ENCODE peak calls at places on chromosomes 13 and 19, in seven cellular contexts. One of them, this sample, is unnamed.

GRCh38 chr13:54029226-54029625 is 1000.6 kb downstream of the OLFM4 start:
- DNase-seq in T-helper 1 cell: no peak
- DNase-seq in heart left ventricle: no peak
- DNase-seq in frontal cortex: no peak
- DNase-seq in mesothelial cell of epicardium: no peak
- DNase-seq in foreskin keratinocyte: peak
- DNase-seq in GM18507: no peak
- DNase-seq in this sample: no peak

GRCh38 chr13:23618341-23618740 is 48.1 kb downstream of the TNFRSF19 start:
- DNase-seq in T-helper 1 cell: no peak
- DNase-seq in heart left ventricle: no peak
- DNase-seq in frontal cortex: no peak
- DNase-seq in mesothelial cell of epicardium: no peak
- DNase-seq in foreskin keratinocyte: peak
- DNase-seq in GM18507: no peak
- DNase-seq in this sample: no peak

GRCh38 chr13:100454876-100455275 is 133.7 kb downstream of the GGACT start:
- DNase-seq in T-helper 1 cell: no peak
- DNase-seq in heart left ventricle: no peak
- DNase-seq in frontal cortex: no peak
- DNase-seq in mesothelial cell of epicardium: no peak
- DNase-seq in foreskin keratinocyte: peak
- DNase-seq in GM18507: no peak
- DNase-seq in this sample: no peak

GRCh38 chr13:101552286-101552685 is 99.8 kb downstream of the ITGBL1 start:
- DNase-seq in T-helper 1 cell: no peak
- DNase-seq in heart left ventricle: no peak
- DNase-seq in frontal cortex: no peak
- DNase-seq in mesothelial cell of epicardium: no peak
- DNase-seq in foreskin keratinocyte: no peak
- DNase-seq in GM18507: no peak
- DNase-seq in this sample: no peak

GRCh38 chr19:16836115-16836905 is 7.1 kb downstream of the SIN3B start:
- DNase-seq in T-helper 1 cell: no peak
- DNase-seq in heart left ventricle: peak
- DNase-seq in frontal cortex: no peak
- DNase-seq in mesothelial cell of epicardium: no peak
- DNase-seq in foreskin keratinocyte: peak
- DNase-seq in GM18507: no peak
- DNase-seq in this sample: no peak

GRCh38 chr19:50332264-50333038 is 3.3 kb upstream of the KCNC3 start:
- DNase-seq in T-helper 1 cell: no peak
- DNase-seq in heart left ventricle: peak
- DNase-seq in frontal cortex: no peak
- DNase-seq in mesothelial cell of epicardium: peak
- DNase-seq in foreskin keratinocyte: no peak
- DNase-seq in GM18507: no peak
- DNase-seq in this sample: no peak

GRCh38 chr13:90947976-90948375 is 399.5 kb upstream of the MIR17HG start:
- DNase-seq in T-helper 1 cell: no peak
- DNase-seq in heart left ventricle: no peak
- DNase-seq in frontal cortex: no peak
- DNase-seq in mesothelial cell of epicardium: no peak
- DNase-seq in foreskin keratinocyte: peak
- DNase-seq in GM18507: no peak
- DNase-seq in this sample: no peak

GRCh38 chr13:33937373-33938087 is 119.6 kb downstream of the RFC3 start:
- DNase-seq in T-helper 1 cell: no peak
- DNase-seq in heart left ventricle: no peak
- DNase-seq in frontal cortex: no peak
- DNase-seq in mesothelial cell of epicardium: no peak
- DNase-seq in foreskin keratinocyte: no peak
- DNase-seq in GM18507: no peak
- DNase-seq in this sample: no peak

GRCh38 chr13:98873377-98874028 is 104.4 kb downstream of the DOCK9 start:
- DNase-seq in T-helper 1 cell: no peak
- DNase-seq in heart left ventricle: no peak
- DNase-seq in frontal cortex: no peak
- DNase-seq in mesothelial cell of epicardium: no peak
- DNase-seq in foreskin keratinocyte: no peak
- DNase-seq in GM18507: no peak
- DNase-seq in this sample: no peak

GRCh38 chr19:11279505-11280236 is 16.3 kb upstream of the TSPAN16 start:
- DNase-seq in T-helper 1 cell: peak
- DNase-seq in heart left ventricle: no peak
- DNase-seq in frontal cortex: no peak
- DNase-seq in mesothelial cell of epicardium: no peak
- DNase-seq in foreskin keratinocyte: no peak
- DNase-seq in GM18507: no peak
- DNase-seq in this sample: no peak

GRCh38 chr13:62684359-62684758 is 1268.7 kb upstream of the PCDH20 start:
- DNase-seq in T-helper 1 cell: no peak
- DNase-seq in heart left ventricle: no peak
- DNase-seq in frontal cortex: no peak
- DNase-seq in mesothelial cell of epicardium: no peak
- DNase-seq in foreskin keratinocyte: no peak
- DNase-seq in GM18507: no peak
- DNase-seq in this sample: no peak

GRCh38 chr13:39273953-39274352 is 235.7 kb downstream of the NHLRC3 start:
- DNase-seq in T-helper 1 cell: no peak
- DNase-seq in heart left ventricle: no peak
- DNase-seq in frontal cortex: no peak
- DNase-seq in mesothelial cell of epicardium: no peak
- DNase-seq in foreskin keratinocyte: no peak
- DNase-seq in GM18507: no peak
- DNase-seq in this sample: no peak

GRCh38 chr19:41753159-41753558 is 2.2 kb upstream of the CEACAM6 start:
- DNase-seq in T-helper 1 cell: peak
- DNase-seq in heart left ventricle: peak
- DNase-seq in frontal cortex: no peak
- DNase-seq in mesothelial cell of epicardium: no peak
- DNase-seq in foreskin keratinocyte: no peak
- DNase-seq in GM18507: peak
- DNase-seq in this sample: no peak

GRCh38 chr19:18046066-18046718 is 38.2 kb downstream of the ARRDC2 start:
- DNase-seq in T-helper 1 cell: no peak
- DNase-seq in heart left ventricle: no peak
- DNase-seq in frontal cortex: no peak
- DNase-seq in mesothelial cell of epicardium: no peak
- DNase-seq in foreskin keratinocyte: peak
- DNase-seq in GM18507: no peak
- DNase-seq in this sample: peak

GRCh38 chr13:114309806-114310410 is 4.4 kb upstream of the CHAMP1 start:
- DNase-seq in T-helper 1 cell: no peak
- DNase-seq in heart left ventricle: no peak
- DNase-seq in frontal cortex: no peak
- DNase-seq in mesothelial cell of epicardium: no peak
- DNase-seq in foreskin keratinocyte: no peak
- DNase-seq in GM18507: no peak
- DNase-seq in this sample: peak

GRCh38 chr19:2775556-2776430 is 7.3 kb downstream of the SGTA start:
- DNase-seq in T-helper 1 cell: peak
- DNase-seq in heart left ventricle: peak
- DNase-seq in frontal cortex: no peak
- DNase-seq in mesothelial cell of epicardium: no peak
- DNase-seq in foreskin keratinocyte: no peak
- DNase-seq in GM18507: peak
- DNase-seq in this sample: peak

GRCh38 chr13:73937420-73937819 is 196.8 kb downstream of the KLF12 start:
- DNase-seq in T-helper 1 cell: no peak
- DNase-seq in heart left ventricle: no peak
- DNase-seq in frontal cortex: no peak
- DNase-seq in mesothelial cell of epicardium: no peak
- DNase-seq in foreskin keratinocyte: no peak
- DNase-seq in GM18507: no peak
- DNase-seq in this sample: no peak

GRCh38 chr13:47611664-47612288 is 389.3 kb downstream of the SUCLA2 start:
- DNase-seq in T-helper 1 cell: no peak
- DNase-seq in heart left ventricle: no peak
- DNase-seq in frontal cortex: no peak
- DNase-seq in mesothelial cell of epicardium: no peak
- DNase-seq in foreskin keratinocyte: no peak
- DNase-seq in GM18507: no peak
- DNase-seq in this sample: no peak